ENCODE peak calls at places on chromosomes 6 and 20, in four cellular contexts. K, C, X and G are unnamed samples.

GRCh38 chr6:157762636-157763035 is 60.4 kb upstream of the SNX9 start:
- DNase-seq in K (no peak), C (peak; percentile 52), X (no peak), G (no peak)

GRCh38 chr20:53576195-53576580 is 17.5 kb downstream of the ZNF217 start:
- DNase-seq in K (no peak), C (no peak), X (no peak), G (no peak)

GRCh38 chr20:57384953-57385761 is 6.0 kb upstream of the RBM38 start:
- DNase-seq in K (no peak), C (no peak), X (no peak), G (no peak)

GRCh38 chr20:2693286-2693995 is 861 bp downstream of the EBF4 start:
- DNase-seq in K (peak; percentile 43), C (peak; percentile 20), X (no peak), G (no peak)

GRCh38 chr20:9068896-9069663 is at the start of gene PLCB4:
- DNase-seq in K (no peak), C (peak; percentile 85), X (peak; percentile 90), G (peak; percentile 67)

GRCh38 chr6:21537660-21538059 is 55.9 kb upstream of the SOX4 start:
- DNase-seq in K (no peak), C (no peak), X (no peak), G (no peak)

GRCh38 chr20:52033313-52033712 is 158.3 kb downstream of the ZFP64 start:
- DNase-seq in K (no peak), C (no peak), X (peak; percentile 43), G (no peak)

GRCh38 chr6:119832411-119832810 is 482.9 kb upstream of the MAN1A1 start:
- DNase-seq in K (no peak), C (no peak), X (no peak), G (no peak)

GRCh38 chr20:38157635-38158495 is 7.2 kb downstream of the TGM2 start:
- DNase-seq in K (no peak), C (no peak), X (no peak), G (no peak)

GRCh38 chr6:10434235-10434634 is 19.4 kb upstream of the TFAP2A start:
- DNase-seq in K (no peak), C (no peak), X (peak; percentile 91), G (peak; percentile 12)

GRCh38 chr6:107488875-107489635 is 862 bp upstream of the SOBP start:
- DNase-seq in K (peak; percentile 43), C (peak; percentile 9), X (peak; percentile 37), G (no peak)

GRCh38 chr6:15290067-15290641 is 44.3 kb downstream of the JARID2 start:
- DNase-seq in K (no peak), C (no peak), X (no peak), G (no peak)

GRCh38 chr6:118748311-118749062 is 97.1 kb upstream of the CEP85L start:
- DNase-seq in K (no peak), C (peak; percentile 30), X (peak; percentile 69), G (peak; percentile 22)

GRCh38 chr6:91298543-91299145 is 711.8 kb upstream of the MAP3K7 start:
- DNase-seq in K (no peak), C (no peak), X (no peak), G (no peak)

GRCh38 chr6:107822154-107823046 is 1.7 kb downstream of the SCML4 start:
- DNase-seq in K (no peak), C (peak; percentile 18), X (peak; percentile 31), G (no peak)

GRCh38 chr6:27168108-27168507 is 79.4 kb upstream of the PRSS16 start:
- DNase-seq in K (no peak), C (no peak), X (peak; percentile 62), G (no peak)